ENCODE peak calls at places on chromosomes 12 and 14, in five cellular contexts. O is HCT116, Y is GM23338, C is GM23248, N is PC-3. R is an unnamed sample. For H3K9me2, the result is how much of the 10 kb centered on the place peaks cover.

GRCh38 chr12:41962171-41962572 is 182.5 kb downstream of the GXYLT1 start:
- DNase-seq in Y (no peak), C (no peak), O (no peak), N (no peak), R (no peak)

GRCh38 chr12:32895688-32896437 is 714 bp downstream of the PKP2 start:
- DNase-seq in N (peak), C (no peak), Y (peak), O (no peak), R (no peak)

GRCh38 chr12:114767906-114768697 is 84.1 kb upstream of the TBX3 start:
- DNase-seq in C (no peak), N (peak), O (no peak), Y (no peak), R (no peak)

GRCh38 chr14:20802341-20803084 is at the start of gene RNASE1:
- DNase-seq in Y (no peak), C (peak), O (no peak), N (peak), R (no peak)

GRCh38 chr12:56488041-56488955 is at the start of gene GLS2:
- DNase-seq in O (no peak), N (peak), C (peak), Y (peak), R (no peak)

GRCh38 chr12:2494490-2495192 is 300.1 kb upstream of the FKBP4 start:
- DNase-seq in Y (no peak), C (no peak), N (no peak), O (no peak), R (no peak)

GRCh38 chr12:49965836-49966235 is 4.2 kb downstream of the AQP5 start:
- DNase-seq in N (no peak), Y (no peak), O (no peak), C (no peak), R (no peak)

GRCh38 chr12:10073266-10073665 is 25.5 kb downstream of the CLEC1A start:
- DNase-seq in O (no peak), C (no peak), N (no peak), Y (no peak), R (no peak)

GRCh38 chr12:53996188-53996885 is 3.6 kb upstream of the HOXC9 start:
- DNase-seq in O (no peak), Y (peak), N (no peak), C (no peak), R (no peak)

GRCh38 chr12:51814311-51815088 is 34.0 kb downstream of the FIGNL2 start:
- DNase-seq in N (peak), C (peak), Y (peak), O (no peak), R (no peak)

GRCh38 chr12:21774358-21775129 is at the start of gene KCNJ8:
- DNase-seq in C (peak), N (no peak), Y (peak), O (no peak), R (no peak)

GRCh38 chr12:116551952-116552749 is 7.0 kb upstream of the MAP1LC3B2 start:
- DNase-seq in O (peak), C (peak), Y (no peak), N (peak), R (no peak)

GRCh38 chr14:99605299-99605961 is 1.4 kb upstream of the CCDC85C start:
- DNase-seq in O (peak), Y (peak), N (peak), C (peak), R (peak)
- H3K9me2 ChIP-seq in O (under half), Y (under half), N (under half), C (under half), R (under half)

GRCh38 chr12:6169107-6169440 is 31.1 kb upstream of the CD9 start:
- DNase-seq in C (no peak), N (no peak), Y (no peak), O (no peak), R (no peak)

GRCh38 chr12:6166808-6167207 is 33.4 kb upstream of the CD9 start:
- DNase-seq in N (no peak), C (no peak), Y (no peak), O (no peak), R (no peak)

GRCh38 chr12:6171409-6172015 is 28.7 kb upstream of the CD9 start:
- DNase-seq in C (no peak), Y (no peak), O (no peak), N (no peak), R (no peak)

GRCh38 chr12:6167327-6168280 is 32.6 kb upstream of the CD9 start:
- DNase-seq in Y (no peak), O (peak), N (peak), C (peak), R (no peak)

GRCh38 chr12:6172086-6172485 is 28.1 kb upstream of the CD9 start:
- DNase-seq in N (no peak), Y (no peak), C (no peak), O (no peak), R (no peak)
- TF ChIP-seq EZH2phosphoT487 in N (no peak), Y (no peak), C (no peak), O (no peak), R (no peak)

GRCh38 chr12:57496822-57497221 is 9.0 kb downstream of the MARS1 start:
- DNase-seq in O (no peak), C (no peak), N (no peak), Y (no peak), R (no peak)
- H3K27ac ChIP-seq in O (no peak), C (no peak), N (no peak), Y (peak), R (no peak)

GRCh38 chr12:81517296-81517695 is 241.9 kb downstream of the PPFIA2 start:
- DNase-seq in C (no peak), Y (no peak), O (no peak), N (no peak), R (no peak)
- H3K9me2 ChIP-seq in C (under half), Y (under half), O (under half), N (under half), R (under half)

DNA sequence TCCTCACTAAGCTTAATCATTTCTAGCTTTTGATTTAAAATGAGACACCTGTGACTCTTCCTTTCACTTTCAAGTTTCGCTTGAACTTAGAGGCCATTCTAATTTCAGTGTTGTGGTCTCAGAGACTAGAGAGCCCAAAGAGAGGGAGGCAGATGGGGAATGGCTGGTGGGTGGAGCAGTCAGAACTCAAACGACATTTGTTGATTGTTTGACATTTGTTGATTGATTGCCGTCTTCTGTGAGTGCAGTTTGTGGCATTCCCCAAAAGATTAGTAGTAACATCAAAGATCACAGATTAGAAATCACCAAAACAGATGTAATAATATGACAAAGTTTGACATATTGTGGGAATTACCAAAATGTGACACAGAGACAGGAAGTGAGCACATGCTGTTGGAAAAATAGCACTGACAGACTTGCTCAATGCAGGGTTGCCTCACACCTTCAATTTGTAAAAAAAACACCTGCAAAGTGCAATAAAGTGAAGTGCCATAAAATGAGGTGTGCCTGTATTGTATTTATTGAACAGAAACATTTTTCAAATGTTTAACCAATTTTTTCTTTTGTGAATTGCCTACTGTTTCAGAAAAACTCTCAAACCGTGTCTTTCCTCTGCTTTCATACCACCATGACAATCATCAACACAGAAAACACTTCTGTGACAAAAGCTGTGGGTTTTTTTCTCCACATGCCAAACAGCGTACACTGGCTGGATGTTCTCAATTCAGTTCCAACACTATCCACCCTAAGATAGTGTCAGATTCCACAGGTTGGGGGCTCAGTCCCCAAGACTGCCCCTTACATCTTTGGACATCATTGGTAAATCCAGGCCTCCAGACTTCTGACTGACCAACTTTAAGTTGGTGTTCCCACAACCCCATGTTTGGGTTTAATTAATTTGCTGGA is 376.3 kb upstream of the RGS6 start:
- DNase-seq in C (peak), Y (no peak), N (no peak), O (no peak), R (peak)
- TF ChIP-seq EZH2phosphoT487 in C (no peak), Y (no peak), N (no peak), O (no peak), R (no peak)

DNA sequence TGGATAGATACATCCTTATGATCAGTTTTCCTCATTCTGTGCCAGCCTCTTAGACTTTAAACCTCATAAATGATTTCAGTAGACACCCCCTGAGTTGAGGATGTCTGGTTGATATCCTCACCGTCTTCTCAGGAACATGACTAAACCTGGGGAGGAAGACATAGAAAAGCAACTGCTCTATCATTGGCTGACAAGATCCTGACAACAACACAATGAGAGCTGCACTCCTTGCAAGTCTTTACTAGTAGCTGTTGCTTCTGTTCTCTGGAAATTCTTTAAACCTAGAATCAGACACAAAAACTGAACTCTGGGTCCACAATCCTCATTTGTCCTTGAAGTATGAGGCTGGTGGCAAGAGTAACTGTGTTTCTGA is 449.6 kb upstream of the OR4E1 start:
- DNase-seq in Y (no peak), C (no peak), N (no peak), O (no peak), R (no peak)
- H3K27ac ChIP-seq in Y (no peak), C (no peak), N (no peak), O (no peak), R (no peak)

GRCh38 chr14:44791730-44792129 is 170.0 kb downstream of the KLHL28 start:
- DNase-seq in C (no peak), N (no peak), Y (no peak), O (no peak), R (no peak)
- H3K9me2 ChIP-seq in C (under half), N (under half), Y (under half), O (under half), R (under half)